ENCODE peak calls at places on chromosome 5, in ten cellular contexts. B, C, M, J, R, I, P, H, T and A are unnamed samples.

GRCh38 chr5:31415009-31415923 is 116.6 kb downstream of the DROSHA start:
- DNase-seq in T (peak), M (peak), H (no peak), R (peak), C (no peak), I (no peak), J (no peak), P (no peak), B (no peak), A (no peak)

GRCh38 chr5:59517926-59518585 is 375.5 kb downstream of the PDE4D start:
- DNase-seq in B (no peak), R (peak), I (peak), J (no peak), H (peak), M (no peak), T (no peak), P (no peak), C (no peak), A (peak)

GRCh38 chr5:93247126-93247525 is 333.9 kb downstream of the NR2F1-AS1 start:
- DNase-seq in J (no peak), M (no peak), H (no peak), I (no peak), B (no peak), R (no peak), C (no peak), P (no peak), T (no peak), A (no peak)

GRCh38 chr5:140827704-140828401 is at the start of gene PCDHA6:
- DNase-seq in J (no peak), C (no peak), B (no peak), H (no peak), I (no peak), M (peak), R (no peak), P (no peak), T (no peak), A (no peak)

GRCh38 chr5:10853144-10853543 is 92.1 kb upstream of the DAP start:
- DNase-seq in M (no peak), H (no peak), R (no peak), J (no peak), B (no peak), P (no peak), C (no peak), T (no peak), I (no peak), A (no peak)

GRCh38 chr5:180699042-180699441 is 40.8 kb downstream of the OR2Y1 start:
- DNase-seq in M (no peak), P (no peak), R (no peak), B (no peak), J (no peak), H (no peak), I (no peak), C (no peak), T (no peak), A (no peak)

GRCh38 chr5:135857630-135858311 is 23.3 kb downstream of the SLC25A48 start:
- DNase-seq in P (no peak), R (no peak), H (no peak), I (no peak), M (no peak), B (no peak), J (no peak), T (no peak), C (no peak), A (no peak)

GRCh38 chr5:40446910-40447309 is 232.8 kb upstream of the PTGER4 start:
- DNase-seq in M (no peak), B (no peak), C (no peak), T (no peak), P (no peak), J (no peak), R (peak), I (peak), H (peak), A (no peak)

GRCh38 chr5:177402271-177403043 is 2.0 kb upstream of the PFN3 start:
- DNase-seq in P (peak), J (peak), H (peak), M (peak), C (peak), R (peak), B (no peak), I (peak), T (peak), A (no peak)

GRCh38 chr5:129767927-129768380 is 20.1 kb downstream of the MINAR2 start:
- DNase-seq in I (peak), B (peak), H (peak), J (peak), C (peak), M (peak), P (peak), T (peak), R (peak), A (peak)

GRCh38 chr5:141564216-141564692 is 54.5 kb downstream of the DIAPH1 start:
- DNase-seq in I (peak), R (peak), B (peak), T (peak), H (peak), J (peak), C (peak), P (no peak), M (peak), A (peak)

GRCh38 chr5:14802541-14802940 is 69.0 kb downstream of the ANKH start:
- DNase-seq in H (no peak), I (no peak), P (no peak), R (no peak), M (no peak), T (no peak), J (no peak), C (no peak), B (no peak), A (no peak)

GRCh38 chr5:54845567-54845941 is 139.8 kb downstream of the ESM1 start:
- DNase-seq in P (no peak), H (peak), R (peak), C (no peak), T (no peak), M (no peak), I (peak), J (peak), B (no peak), A (no peak)

GRCh38 chr5:3276891-3277290 is 318.7 kb upstream of the IRX1 start:
- DNase-seq in M (no peak), R (no peak), H (no peak), J (no peak), B (no peak), C (peak), I (no peak), P (no peak), T (no peak), A (no peak)

GRCh38 chr5:158676642-158677489 is 422.9 kb downstream of the EBF1 start:
- DNase-seq in M (peak), T (no peak), C (peak), R (no peak), H (no peak), B (no peak), P (no peak), J (no peak), I (no peak), A (no peak)

GRCh38 chr5:67267522-67268232 is 71.1 kb upstream of the CD180 start:
- DNase-seq in I (no peak), H (no peak), R (no peak), B (no peak), J (no peak), P (peak), T (peak), C (no peak), M (no peak), A (no peak)

GRCh38 chr5:154165886-154166285 is 24.6 kb upstream of the GALNT10 start:
- DNase-seq in R (no peak), T (no peak), M (no peak), C (peak), B (no peak), H (no peak), I (no peak), P (no peak), J (no peak), A (no peak)

GRCh38 chr5:179164331-179165311 is 104.4 kb downstream of the ZNF354C start:
- DNase-seq in I (no peak), C (no peak), J (no peak), P (peak), H (no peak), T (no peak), B (no peak), R (no peak), M (no peak), A (no peak)

GRCh38 chr5:170388818-170389217 is 349 bp downstream of the KCNMB1 start:
- DNase-seq in T (no peak), J (no peak), H (no peak), R (no peak), P (no peak), B (no peak), M (no peak), C (no peak), I (no peak), A (no peak)

GRCh38 chr5:52684056-52684455 is 103.7 kb upstream of the ITGA1 start:
- DNase-seq in C (no peak), B (no peak), H (peak), J (no peak), T (no peak), I (peak), M (no peak), R (peak), P (no peak), A (no peak)

GRCh38 chr5:152142845-152143469 is 218.3 kb upstream of the GLRA1 start:
- DNase-seq in J (no peak), P (peak), T (peak), I (peak), H (peak), R (peak), M (peak), B (peak), C (peak), A (peak)

GRCh38 chr5:157076558-157076957 is 17.6 kb upstream of the HAVCR1 start:
- DNase-seq in B (no peak), H (peak), T (no peak), M (no peak), C (no peak), P (no peak), R (no peak), I (no peak), J (no peak), A (no peak)

GRCh38 chr5:66417681-66418248 is 178.4 kb upstream of the MAST4 start:
- DNase-seq in T (peak), J (no peak), H (no peak), R (no peak), M (no peak), I (no peak), B (no peak), C (no peak), P (no peak), A (no peak)

GRCh38 chr5:16480821-16481538 is 15.4 kb upstream of the ZNF622 start:
- DNase-seq in C (no peak), B (no peak), P (no peak), T (no peak), J (no peak), H (no peak), M (no peak), I (no peak), R (no peak), A (no peak)

GRCh38 chr5:3324421-3325101 is 271.1 kb upstream of the IRX1 start:
- DNase-seq in C (peak), B (no peak), T (peak), H (no peak), I (no peak), R (no peak), M (no peak), P (no peak), J (no peak), A (no peak)

GRCh38 chr5:6081727-6082210 is 296.6 kb downstream of the MED10 start:
- DNase-seq in R (no peak), H (no peak), I (no peak), B (no peak), M (peak), J (no peak), C (no peak), P (no peak), T (no peak), A (no peak)

GRCh38 chr5:105392710-105393149 is 1830.1 kb upstream of the NUDT12 start:
- DNase-seq in M (no peak), T (no peak), I (no peak), J (no peak), H (no peak), C (no peak), P (no peak), B (no peak), R (no peak), A (no peak)

GRCh38 chr5:143923634-143924265 is 111.8 kb downstream of the HMHB1 start:
- DNase-seq in I (peak), P (no peak), H (peak), M (no peak), J (no peak), R (peak), T (no peak), C (no peak), B (no peak), A (no peak)

GRCh38 chr5:119070578-119070827 is 384 bp upstream of the DMXL1 start:
- DNase-seq in M (peak), P (no peak), I (no peak), T (peak), C (no peak), R (no peak), B (no peak), H (peak), J (no peak), A (no peak)

GRCh38 chr5:11483630-11484029 is 420.6 kb downstream of the CTNND2 start:
- DNase-seq in R (no peak), P (no peak), T (no peak), I (no peak), C (no peak), M (no peak), J (no peak), B (no peak), H (no peak), A (no peak)

GRCh38 chr5:56717253-56717987 is 97.9 kb upstream of the MAP3K1 start:
- DNase-seq in T (no peak), I (no peak), H (no peak), M (no peak), J (no peak), R (no peak), P (no peak), C (no peak), B (no peak), A (no peak)

GRCh38 chr5:127572930-127573329 is 55.5 kb downstream of the PRRC1 start:
- DNase-seq in C (peak), I (peak), P (no peak), J (no peak), M (no peak), B (no peak), H (no peak), R (peak), T (no peak), A (no peak)

GRCh38 chr5:177553671-177554429 is 513 bp downstream of the FAM193B start:
- DNase-seq in R (peak), P (peak), I (peak), C (peak), T (peak), M (no peak), H (peak), B (no peak), J (no peak), A (no peak)